ENCODE peak calls at places on chromosomes 11 and 22, in six cellular contexts. J is right lobe of liver, D is tibial artery, Z is psoas muscle, F is suprapubic skin, H is neural progenitor cell. S is an unnamed sample.

GRCh38 chr22:50696251-50696798 is 23.7 kb downstream of the SHANK3 start:
- DNase-seq in J (no peak), D (no peak), Z (no peak), F (peak), H (no peak), S (no peak)

GRCh38 chr11:70788247-70789022 is 390.1 kb downstream of the CTTN start:
- DNase-seq in J (no peak), D (no peak), Z (no peak), F (no peak), H (no peak), S (peak)

GRCh38 chr11:15539645-15540044 is 424.9 kb downstream of the INSC start:
- DNase-seq in J (no peak), D (no peak), Z (no peak), F (peak), H (no peak), S (no peak)

GRCh38 chr11:73213196-73214143 is 4.6 kb upstream of the P2RY2 start:
- DNase-seq in J (peak), D (peak), Z (no peak), F (no peak), H (peak), S (peak)

GRCh38 chr11:88281317-88281712 is 56.2 kb downstream of the CTSC start:
- DNase-seq in J (no peak), D (no peak), Z (no peak), F (no peak), H (peak), S (no peak)

GRCh38 chr22:24803064-24803542 is 2.9 kb upstream of the SGSM1 start:
- DNase-seq in J (no peak), D (no peak), Z (peak), F (no peak), H (peak), S (peak)

GRCh38 chr11:96237759-96238158 is 105.2 kb downstream of the MAML2 start:
- DNase-seq in J (no peak), D (no peak), Z (no peak), F (no peak), H (peak), S (no peak)

GRCh38 chr22:29814003-29814402 is 24.1 kb downstream of the ASCC2 start:
- DNase-seq in J (no peak), D (no peak), Z (no peak), F (no peak), H (no peak), S (no peak)

GRCh38 chr11:12167098-12167999 is 57.0 kb downstream of the MICAL2 start:
- DNase-seq in J (no peak), D (no peak), Z (no peak), F (no peak), H (no peak), S (no peak)

GRCh38 chr22:36331912-36332622 is 55.7 kb downstream of the MYH9 start:
- DNase-seq in J (no peak), D (peak), Z (peak), F (no peak), H (no peak), S (peak)

GRCh38 chr22:44046485-44047141 is 22.5 kb downstream of the PARVB start:
- DNase-seq in J (no peak), D (no peak), Z (no peak), F (no peak), H (no peak), S (no peak)

GRCh38 chr11:36451681-36452080 is 58.4 kb downstream of the TRAF6 start:
- DNase-seq in J (no peak), D (no peak), Z (no peak), F (no peak), H (no peak), S (no peak)

GRCh38 chr11:112210890-112211289 is 15.3 kb upstream of the PTS start:
- DNase-seq in J (no peak), D (no peak), Z (no peak), F (no peak), H (no peak), S (no peak)

GRCh38 chr22:32203181-32204105 is 1.4 kb downstream of the RFPL2 start:
- DNase-seq in J (no peak), D (no peak), Z (peak), F (no peak), H (no peak), S (no peak)

GRCh38 chr11:115758011-115758410 is 253.8 kb upstream of the CADM1 start:
- DNase-seq in J (no peak), D (no peak), Z (no peak), F (no peak), H (no peak), S (no peak)

GRCh38 chr11:66142370-66143263 is 72.5 kb downstream of the PACS1 start:
- DNase-seq in J (no peak), D (no peak), Z (no peak), F (no peak), H (no peak), S (no peak)

GRCh38 chr11:9380773-9381172 is 3.7 kb upstream of the IPO7 start:
- DNase-seq in J (no peak), D (no peak), Z (no peak), F (no peak), H (no peak), S (no peak)

GRCh38 chr22:36277482-36278291 is 24.8 kb downstream of the APOL1 start:
- DNase-seq in J (no peak), D (peak), Z (peak), F (no peak), H (peak), S (peak)

GRCh38 chr11:28460348-28460747 is 352.2 kb downstream of the METTL15 start:
- DNase-seq in J (no peak), D (no peak), Z (no peak), F (no peak), H (no peak), S (no peak)

GRCh38 chr11:123653997-123654565 is 343 bp downstream of the SCN3B start:
- DNase-seq in J (no peak), D (no peak), Z (peak), F (no peak), H (peak), S (peak)

GRCh38 chr11:46557684-46558151 is 36.1 kb downstream of the AMBRA1 start:
- DNase-seq in J (no peak), D (no peak), Z (no peak), F (no peak), H (no peak), S (no peak)

DNA sequence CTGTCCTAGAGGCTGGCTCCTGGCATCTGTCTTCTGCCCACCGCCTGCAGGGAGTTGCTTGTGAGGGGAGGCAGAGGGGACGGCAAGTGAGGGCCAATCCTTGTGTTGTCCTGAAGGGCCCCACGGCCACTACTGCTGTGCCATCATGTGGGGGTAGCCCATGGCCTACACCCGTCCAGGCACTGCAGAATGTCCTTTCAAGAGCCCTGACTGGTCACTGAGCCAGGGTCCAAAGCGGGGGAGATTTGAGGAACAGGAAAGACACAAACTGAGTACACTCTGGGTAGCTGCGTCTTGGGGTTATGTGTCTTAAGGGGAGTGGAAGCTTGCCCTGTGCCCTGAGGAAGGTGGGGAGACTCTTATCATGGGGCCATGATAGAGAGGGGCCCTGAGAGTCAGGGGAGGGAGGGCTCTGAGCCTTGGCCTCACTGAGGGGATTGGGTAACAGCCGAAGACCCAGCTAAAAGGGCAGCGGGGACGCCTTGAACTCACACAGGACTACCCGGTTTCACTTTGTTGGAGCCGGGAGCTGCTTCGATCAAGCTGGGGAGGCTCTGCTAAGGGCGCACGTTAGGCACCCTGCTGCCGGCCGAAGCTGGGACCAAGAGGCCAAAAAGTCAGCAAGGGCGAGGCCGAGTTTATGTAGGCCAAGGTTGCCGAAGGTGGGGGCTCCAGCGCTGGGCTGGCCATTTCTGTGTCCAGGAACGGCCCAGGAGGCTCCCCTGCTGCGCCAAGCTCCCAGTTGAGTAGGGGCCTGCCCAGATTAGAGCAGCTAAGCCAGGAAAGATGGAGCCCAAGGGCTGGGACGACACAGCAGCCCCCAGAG is 1.9 kb downstream of the TBX1 start:
- DNase-seq in J (no peak), D (no peak), Z (no peak), F (no peak), H (no peak), S (no peak)
- H3K4me3 ChIP-seq in J (no peak), D (no peak), Z (peak), F (peak), H (no peak), S (no peak)

DNA sequence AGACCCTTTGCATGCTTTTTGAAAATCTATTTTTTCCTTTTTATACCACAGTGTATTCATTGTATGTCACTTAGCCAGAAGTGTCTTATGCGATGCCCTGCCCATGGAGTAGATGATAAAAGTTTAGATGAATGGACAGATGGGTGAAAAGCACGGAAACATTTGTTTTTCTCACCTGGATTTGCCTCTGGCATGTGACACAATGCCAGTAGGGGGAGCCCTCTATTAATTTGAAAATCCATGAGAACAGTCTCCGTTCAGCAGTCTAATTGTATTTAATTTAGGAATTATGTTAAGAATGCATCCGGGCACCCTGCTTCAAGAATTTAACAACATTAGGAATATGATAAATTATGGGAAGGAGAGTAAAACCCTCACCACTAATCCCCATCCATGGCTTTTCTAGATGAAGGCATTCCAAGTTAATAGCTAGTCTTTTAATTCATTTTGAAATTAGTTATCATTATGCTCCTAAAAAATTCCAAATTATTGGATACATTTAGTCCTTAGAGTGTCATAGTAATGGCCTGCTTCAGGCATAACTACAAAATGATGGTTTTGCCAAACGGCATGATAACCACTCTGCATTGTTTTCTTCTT is 55.3 kb upstream of the ALKBH3 start:
- DNase-seq in J (no peak), D (no peak), Z (no peak), F (no peak), H (peak), S (no peak)
- TF ChIP-seq CTCF in J (peak), D (peak), Z (peak), F (no peak), H (peak), S (peak)

GRCh38 chr11:69003301-69003865 is 9.7 kb downstream of the MRGPRF start:
- DNase-seq in J (no peak), D (peak), Z (peak), F (peak), H (no peak), S (no peak)
- H3K27ac ChIP-seq in J (no peak), D (peak), Z (no peak), F (no peak), H (no peak), S (no peak)

GRCh38 chr11:83613767-83614121 is 327.6 kb upstream of the CCDC90B start:
- DNase-seq in J (no peak), D (no peak), Z (no peak), F (no peak), H (no peak), S (no peak)
- H3K4me3 ChIP-seq in J (no peak), D (no peak), Z (no peak), F (no peak), H (no peak), S (no peak)

GRCh38 chr11:406796-407650 is 7.8 kb downstream of the SIGIRR start:
- DNase-seq in J (peak), D (peak), Z (peak), F (no peak), H (peak), S (peak)
- TF ChIP-seq CTCF in J (peak), D (no peak), Z (peak), F (no peak), H (no peak), S (no peak)

GRCh38 chr11:122085264-122085663 is 30.8 kb downstream of the BLID start:
- DNase-seq in J (no peak), D (no peak), Z (no peak), F (no peak), H (no peak), S (no peak)
- H3K27ac ChIP-seq in J (no peak), D (no peak), Z (no peak), F (peak), H (no peak), S (peak)

GRCh38 chr11:2874963-2875362 is 10.6 kb downstream of the CDKN1C start:
- DNase-seq in J (no peak), D (no peak), Z (no peak), F (no peak), H (no peak), S (no peak)
- H3K4me3 ChIP-seq in J (no peak), D (no peak), Z (no peak), F (no peak), H (no peak), S (no peak)